ENCODE peak calls at places on chromosomes 12 and 14, in four cellular contexts. N is HCT116, E is K562, Z is SK-N-SH. O is an unnamed sample.

GRCh38 chr14:57729208-57730187 is 136.4 kb downstream of the SLC35F4 start:
- DNase-seq in N (no peak), E (no peak), Z (no peak), O (no peak)

GRCh38 chr12:79055926-79056674 is 191.5 kb downstream of the SYT1 start:
- DNase-seq in N (peak; percentile 46), E (no peak), Z (no peak), O (peak; percentile 73)

GRCh38 chr14:71414631-71415403 is 507.6 kb downstream of the PCNX1 start:
- DNase-seq in N (no peak), E (no peak), Z (peak; percentile 39), O (no peak)

GRCh38 chr12:131827961-131828534 is at the start of gene MMP17:
- DNase-seq in N (no peak), E (peak; percentile 86), Z (peak; percentile 90), O (peak; percentile 41)

GRCh38 chr12:38691164-38691563 is 214.2 kb downstream of the CPNE8 start:
- DNase-seq in N (no peak), E (no peak), Z (no peak), O (no peak)

GRCh38 chr14:80942158-80942738 is 710 bp upstream of the CEP128 start:
- DNase-seq in N (no peak), E (no peak), Z (no peak), O (peak; percentile 7)

GRCh38 chr12:105385141-105385540 is 54.6 kb downstream of the C12orf75 start:
- DNase-seq in N (no peak), E (no peak), Z (no peak), O (no peak)

GRCh38 chr14:99731536-99732435 is 47.7 kb downstream of the CYP46A1 start:
- DNase-seq in N (no peak), E (no peak), Z (no peak), O (no peak)

GRCh38 chr14:104715416-104715815 is 8.6 kb upstream of the ADSS1 start:
- DNase-seq in N (no peak), E (no peak), Z (no peak), O (no peak)

GRCh38 chr12:111246477-111247011 is 122.4 kb downstream of the PHETA1 start:
- DNase-seq in N (no peak), E (no peak), Z (no peak), O (no peak)

GRCh38 chr12:30874455-30875313 is 51.9 kb upstream of the TSPAN11 start:
- DNase-seq in N (no peak), E (no peak), Z (peak; percentile 39), O (no peak)

GRCh38 chr12:10901427-10901826 is 7.9 kb downstream of the TAS2R13 start:
- DNase-seq in N (no peak), E (peak; percentile 3), Z (no peak), O (no peak)

GRCh38 chr12:51819851-51820720 is 28.4 kb downstream of the FIGNL2 start:
- DNase-seq in N (no peak), E (no peak), Z (peak; percentile 54), O (no peak)

GRCh38 chr12:58530421-58531067 is 389.8 kb downstream of the LRIG3 start:
- DNase-seq in N (no peak), E (no peak), Z (no peak), O (no peak)

GRCh38 chr12:1851126-1851791 is 30.9 kb downstream of the LRTM2 start:
- DNase-seq in N (no peak), E (no peak), Z (no peak), O (peak; percentile 22)

GRCh38 chr12:52280319-52280795 is 5.9 kb downstream of the KRT86 start:
- DNase-seq in N (peak; percentile 93), E (no peak), Z (no peak), O (peak; percentile 11)

GRCh38 chr12:39990122-39991101 is 115.5 kb downstream of the SLC2A13 start:
- DNase-seq in N (peak; percentile 22), E (peak; percentile 54), Z (peak; percentile 62), O (peak; percentile 65)

GRCh38 chr12:88153959-88154358 is 11.9 kb downstream of the TMTC3 start:
- DNase-seq in N (peak; percentile 37), E (no peak), Z (peak; percentile 2), O (peak; percentile 62)
- TF ChIP-seq CTCF in N (no peak), E (peak; percentile 29), Z (peak; percentile 58), O (peak; percentile 2)

GRCh38 chr12:6852651-6853354 is 853 bp downstream of the USP5 start:
- DNase-seq in N (no peak), E (peak; percentile 59), Z (peak; percentile 65), O (peak; percentile 61)
- H2AFZ ChIP-seq in N (no peak overlapping the region), E (peak overlapping the region; percentile 75), Z (peak overlapping the region; percentile 67), O (peak overlapping the region; percentile 30)

DNA sequence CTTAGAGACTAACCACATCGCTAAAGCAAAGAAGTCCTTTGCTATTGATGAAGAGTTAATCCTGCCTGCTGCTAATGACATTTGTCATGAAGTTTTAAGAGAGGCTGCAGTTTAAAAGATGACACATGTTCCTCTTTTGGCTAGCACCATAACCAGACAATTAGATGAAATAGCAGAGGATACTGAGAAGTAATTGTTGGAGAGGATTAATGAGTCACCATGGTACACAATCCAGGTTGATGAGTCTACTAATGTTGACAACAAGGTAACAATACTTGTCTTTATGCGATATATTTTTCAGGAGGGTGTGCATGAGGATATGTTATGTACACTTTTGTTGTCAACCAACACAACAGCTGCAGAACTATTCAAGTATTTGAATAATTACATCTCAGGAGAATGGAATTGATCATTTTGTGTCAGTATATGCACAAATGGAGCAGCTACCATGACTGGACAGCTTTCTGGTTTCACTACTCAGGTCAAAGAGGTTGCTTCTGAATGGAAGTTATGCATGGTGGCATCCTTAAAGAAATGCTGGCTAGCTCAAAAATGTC is 56.7 kb downstream of the LRRIQ1 start:
- DNase-seq in N (peak; percentile 69), E (no peak), Z (no peak), O (no peak)
- TF ChIP-seq POLR2AphosphoS5 in N (no peak), E (no peak), Z (no peak), O (no peak)

DNA sequence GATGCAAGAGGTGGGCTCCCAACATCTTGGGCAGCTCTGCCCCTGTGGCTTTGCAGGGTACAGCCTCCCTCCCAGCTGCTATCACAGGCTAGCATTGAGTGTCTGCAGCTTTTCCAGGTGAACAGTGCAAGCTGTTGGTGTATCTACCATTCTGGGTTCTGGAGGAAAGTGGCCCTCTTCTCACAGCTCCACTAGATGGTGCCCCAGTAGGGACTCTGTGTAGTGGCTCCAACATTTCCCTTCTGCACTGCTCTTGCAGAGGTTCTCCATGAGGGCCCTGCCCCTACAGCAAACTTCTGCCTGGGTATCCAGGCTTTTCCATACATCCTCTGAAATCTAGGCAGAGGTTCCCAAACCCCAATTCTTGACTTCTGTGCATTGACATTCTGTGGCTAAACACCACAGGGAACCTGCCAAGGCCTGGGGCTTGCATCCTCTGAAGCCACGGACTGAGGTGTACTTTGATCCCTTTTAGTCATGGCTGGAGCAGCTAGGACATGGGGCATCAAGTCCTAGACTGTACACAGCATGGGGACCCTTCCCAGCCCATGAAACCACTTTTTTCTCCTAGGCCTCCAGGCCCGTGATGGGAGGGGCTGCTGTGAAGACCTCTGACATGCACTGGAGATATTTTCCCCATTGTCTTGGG is 24.0 kb upstream of the SLC38A1 start:
- DNase-seq in N (no peak), E (no peak), Z (no peak), O (no peak)
- TF ChIP-seq CTCF in N (no peak), E (no peak), Z (no peak), O (peak; percentile 15)

DNA sequence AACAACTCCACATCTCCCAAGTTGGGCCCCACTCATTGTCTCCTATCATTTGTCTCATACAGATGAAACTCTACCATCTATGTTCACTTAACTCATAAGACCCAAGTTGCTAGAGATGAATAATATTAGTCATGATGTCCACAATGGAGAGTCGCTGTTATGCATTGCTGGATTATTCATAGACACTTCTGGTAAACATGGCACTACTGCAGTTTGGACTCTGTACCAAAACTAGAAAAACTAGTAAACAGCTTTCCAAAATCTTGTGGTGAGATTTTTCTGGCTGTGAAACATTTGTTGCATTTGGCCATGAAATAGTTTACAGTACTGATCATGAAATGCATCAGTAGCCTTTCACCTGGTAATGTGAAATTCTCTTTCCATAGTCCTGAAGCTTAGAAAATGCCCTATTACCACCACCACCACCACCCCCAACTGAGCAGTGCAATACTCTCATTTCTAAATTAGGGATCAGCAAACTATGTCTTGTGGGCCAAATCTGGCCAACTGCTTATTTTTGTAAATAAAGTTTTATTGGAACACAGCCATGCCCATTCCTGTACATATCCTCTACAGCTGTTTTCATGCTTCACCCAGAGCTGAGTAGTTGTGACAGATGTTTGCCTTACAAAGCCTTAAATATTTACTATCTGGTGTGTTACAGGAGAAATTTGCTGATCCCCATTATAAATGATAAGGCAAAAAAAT is 236.5 kb downstream of the DPF3 start:
- DNase-seq in N (no peak), E (no peak), Z (no peak), O (no peak)
- H2AFZ ChIP-seq in N (no peak overlapping the region), E (no peak overlapping the region), Z (no peak overlapping the region), O (no peak overlapping the region)

GRCh38 chr12:49703647-49704137 is 3.5 kb downstream of the FMNL3 start:
- DNase-seq in N (no peak), E (no peak), Z (no peak), O (peak; percentile 49)

GRCh38 chr12:49702676-49703228 is 4.5 kb downstream of the FMNL3 start:
- DNase-seq in N (no peak), E (no peak), Z (no peak), O (no peak)

GRCh38 chr12:49702009-49702408 is 5.2 kb downstream of the FMNL3 start:
- DNase-seq in N (no peak), E (no peak), Z (no peak), O (no peak)

GRCh38 chr12:49697808-49698207 is 9.4 kb downstream of the FMNL3 start:
- DNase-seq in N (no peak), E (no peak), Z (no peak), O (no peak)

DNA sequence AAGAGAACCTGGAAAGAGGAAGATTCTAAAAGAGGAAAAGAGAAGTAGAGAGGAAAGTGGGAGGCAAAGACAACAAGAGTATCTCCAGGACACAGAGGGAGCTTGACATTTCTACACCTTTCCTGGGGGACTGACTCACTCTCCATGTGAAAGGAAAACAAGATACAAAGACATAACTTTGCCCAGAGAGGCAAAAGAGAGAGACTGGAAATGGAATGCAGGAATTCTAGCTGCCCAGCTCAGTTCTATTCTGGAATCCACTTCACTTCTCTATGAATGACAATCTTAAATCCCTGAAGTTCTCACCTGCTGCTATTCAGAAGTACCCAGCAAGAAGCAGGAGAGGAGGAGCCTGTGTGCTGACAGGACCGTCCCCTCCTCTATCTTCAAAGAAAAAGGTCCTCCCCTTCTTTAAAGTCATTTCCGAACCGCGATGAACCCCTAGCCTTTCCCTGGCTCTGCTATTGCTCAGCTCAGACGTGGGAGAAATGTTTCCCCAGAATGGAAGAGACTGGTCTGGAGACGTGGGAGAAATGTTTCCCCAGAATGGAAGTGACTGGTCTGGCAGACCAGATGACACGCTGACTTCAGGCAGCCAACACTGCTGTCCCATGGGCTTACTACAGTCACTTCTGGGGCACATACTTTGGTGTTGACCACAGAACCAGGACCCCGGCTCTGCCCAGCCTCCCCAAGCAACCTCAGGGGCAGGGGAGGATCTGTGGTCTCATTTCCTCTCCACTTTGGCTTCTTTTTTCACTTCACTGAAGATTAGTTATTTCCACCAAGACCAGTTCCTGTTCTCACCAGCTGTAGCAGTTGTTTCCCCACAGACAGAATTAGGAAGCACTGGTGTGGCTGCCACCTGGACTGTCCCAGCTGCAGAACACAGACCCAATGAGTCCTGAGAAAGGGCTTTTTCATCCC is 8.3 kb downstream of the FMNL3 start:
- DNase-seq in N (no peak), E (no peak), Z (no peak), O (peak; percentile 83)
- TF ChIP-seq POLR2AphosphoS5 in N (no peak), E (no peak), Z (no peak), O (peak; percentile 13)

GRCh38 chr14:88437659-88438058 is 52.2 kb downstream of the SPATA7 start:
- DNase-seq in N (no peak), E (no peak), Z (no peak), O (no peak)
- TF ChIP-seq CTCF in N (peak; percentile 56), E (peak; percentile 34), Z (peak; percentile 49), O (peak; percentile 9)

O was measured in endothelial cell of umbilical vein.